ENCODE peak calls at places on chromosome 7, in nine cellular contexts. K is lower leg skin; S is NT2/D1; D is BE2C; L is AG09309; H is effector CD4-positive, alpha-beta T cell; X is IMR-90; A is KG1; E is activated CD8-positive, alpha-beta T cell treated with anti-CD3 and anti-CD28 coated beads for 36 hours. U is an unnamed sample.

GRCh38 chr7:155299539-155300202 is 2.0 kb downstream of the INSIG1 start:
- DNase-seq in K (no peak), H (peak), E (peak), X (no peak), S (no peak), L (no peak), D (no peak), A (no peak), U (no peak)

GRCh38 chr7:30038182-30038980 is 10.2 kb downstream of the PLEKHA8 start:
- DNase-seq in H (no peak), E (no peak), X (peak), K (no peak), L (no peak), D (no peak), A (no peak), S (no peak), U (no peak)

GRCh38 chr7:1564603-1565022 is 5.2 kb downstream of the PSMG3 start:
- DNase-seq in X (no peak), E (no peak), A (no peak), K (peak), L (no peak), D (no peak), H (no peak), S (no peak), U (no peak)

GRCh38 chr7:44307301-44307900 is 18.0 kb downstream of the CAMK2B start:
- DNase-seq in S (peak), H (no peak), A (no peak), X (peak), D (peak), K (peak), L (no peak), E (peak), U (no peak)

GRCh38 chr7:35993663-35994622 is 159.1 kb upstream of the EEPD1 start:
- DNase-seq in K (no peak), E (no peak), D (no peak), S (no peak), A (no peak), L (no peak), X (peak), H (no peak), U (no peak)

GRCh38 chr7:130721486-130722277 is 12.3 kb downstream of the KLF14 start:
- DNase-seq in H (no peak), E (peak), S (no peak), D (peak), K (no peak), A (no peak), L (peak), X (peak), U (peak)

GRCh38 chr7:68776326-68776725 is 821.9 kb upstream of the AUTS2 start:
- DNase-seq in D (no peak), S (no peak), K (no peak), X (no peak), A (no peak), E (no peak), L (no peak), H (no peak), U (no peak)

GRCh38 chr7:140389445-140389844 is 8.9 kb downstream of the SLC37A3 start:
- DNase-seq in D (no peak), K (no peak), S (no peak), A (no peak), L (no peak), E (no peak), H (no peak), X (no peak), U (no peak)

GRCh38 chr7:158849553-158850389 is 6.6 kb upstream of the DYNC2I1 start:
- DNase-seq in A (no peak), K (peak), H (no peak), S (no peak), X (no peak), L (no peak), D (no peak), E (no peak), U (no peak)

GRCh38 chr7:93055543-93056107 is 62.2 kb downstream of the SAMD9 start:
- DNase-seq in K (no peak), A (peak), E (no peak), X (peak), H (no peak), D (no peak), S (no peak), L (no peak), U (no peak)

GRCh38 chr7:12690041-12690878 is 2.8 kb downstream of the ARL4A start:
- DNase-seq in L (no peak), H (no peak), X (no peak), D (no peak), K (no peak), E (no peak), S (no peak), A (no peak), U (no peak)

GRCh38 chr7:11831727-11832495 is at the start of gene THSD7A:
- DNase-seq in L (no peak), H (no peak), K (peak), X (peak), E (peak), A (peak), S (peak), D (peak), U (peak)

GRCh38 chr7:113282875-113283274 is 164.5 kb upstream of the SMIM30 start:
- DNase-seq in K (no peak), S (no peak), A (no peak), D (no peak), L (no peak), X (no peak), H (no peak), E (no peak), U (no peak)

GRCh38 chr7:134723904-134724303 is 55.5 kb upstream of the CALD1 start:
- DNase-seq in K (no peak), A (no peak), D (no peak), E (no peak), S (no peak), X (no peak), L (no peak), H (no peak), U (no peak)

GRCh38 chr7:117873056-117873932 is at the start of gene CTTNBP2:
- DNase-seq in E (no peak), K (peak), S (peak), D (peak), A (no peak), X (peak), H (no peak), L (peak), U (peak)

GRCh38 chr7:34157137-34157536 is 251.8 kb downstream of the BMPER start:
- DNase-seq in L (no peak), X (no peak), K (no peak), S (no peak), D (no peak), E (no peak), A (no peak), H (no peak), U (no peak)

GRCh38 chr7:464177-464711 is 55.4 kb downstream of the PDGFA start:
- DNase-seq in L (no peak), D (no peak), E (peak), K (peak), A (no peak), H (no peak), S (no peak), X (no peak), U (no peak)

GRCh38 chr7:57423768-57424167 is 26.2 kb upstream of the ZNF716 start:
- DNase-seq in S (no peak), D (no peak), A (no peak), E (no peak), H (no peak), K (no peak), X (no peak), L (no peak), U (no peak)

GRCh38 chr7:139777304-139777890 is 401 bp downstream of the HIPK2 start:
- DNase-seq in A (no peak), E (peak), S (no peak), X (no peak), H (peak), L (no peak), D (peak), K (no peak), U (peak)